ENCODE peak calls at places on chromosomes 3 and 15, in ten cellular contexts. One of them, this sample, is unnamed. For H3K4me1, the result is how much of the 10 kb centered on the place peaks cover.

GRCh38 chr3:119352235-119352634 is 58.1 kb downstream of the ARHGAP31 start:
- DNase-seq in right lobe of liver: no peak
- DNase-seq in ovary: no peak
- DNase-seq in left ventricle myocardium inferior: no peak
- DNase-seq in endothelial cell of umbilical vein: no peak
- DNase-seq in tibial artery: no peak
- DNase-seq in upper lobe of right lung: no peak
- DNase-seq in adrenal gland: no peak
- DNase-seq in right atrium auricular region: no peak
- DNase-seq in thoracic aorta: no peak
- DNase-seq in this sample: no peak

GRCh38 chr3:192804502-192804901 is 77.2 kb upstream of the FGF12 start:
- DNase-seq in left ventricle myocardium inferior: no peak
- DNase-seq in endothelial cell of umbilical vein: no peak
- DNase-seq in tibial artery: no peak
- DNase-seq in right atrium auricular region: no peak
- DNase-seq in adrenal gland: no peak
- DNase-seq in ovary: no peak
- DNase-seq in thoracic aorta: no peak
- DNase-seq in right lobe of liver: no peak
- DNase-seq in upper lobe of right lung: no peak
- DNase-seq in this sample: no peak

GRCh38 chr15:80613762-80614365 is 81.2 kb upstream of the ABHD17C start:
- DNase-seq in left ventricle myocardium inferior: no peak
- DNase-seq in ovary: no peak
- DNase-seq in right lobe of liver: no peak
- DNase-seq in tibial artery: no peak
- DNase-seq in upper lobe of right lung: no peak
- DNase-seq in endothelial cell of umbilical vein: peak
- DNase-seq in right atrium auricular region: no peak
- DNase-seq in thoracic aorta: no peak
- DNase-seq in adrenal gland: no peak
- DNase-seq in this sample: no peak

GRCh38 chr3:172066880-172067778 is 27.8 kb downstream of the FNDC3B start:
- DNase-seq in right lobe of liver: no peak
- DNase-seq in tibial artery: no peak
- DNase-seq in endothelial cell of umbilical vein: no peak
- DNase-seq in left ventricle myocardium inferior: no peak
- DNase-seq in ovary: no peak
- DNase-seq in upper lobe of right lung: no peak
- DNase-seq in adrenal gland: no peak
- DNase-seq in right atrium auricular region: no peak
- DNase-seq in thoracic aorta: no peak
- DNase-seq in this sample: no peak

GRCh38 chr3:113231391-113231790 is 20.0 kb downstream of the BOC start:
- DNase-seq in endothelial cell of umbilical vein: no peak
- DNase-seq in thoracic aorta: no peak
- DNase-seq in upper lobe of right lung: no peak
- DNase-seq in left ventricle myocardium inferior: no peak
- DNase-seq in ovary: no peak
- DNase-seq in adrenal gland: no peak
- DNase-seq in tibial artery: no peak
- DNase-seq in right lobe of liver: no peak
- DNase-seq in right atrium auricular region: no peak
- DNase-seq in this sample: no peak

GRCh38 chr3:48423241-48423882 is 6.5 kb downstream of the PLXNB1 start:
- DNase-seq in endothelial cell of umbilical vein: no peak
- DNase-seq in adrenal gland: no peak
- DNase-seq in tibial artery: no peak
- DNase-seq in left ventricle myocardium inferior: no peak
- DNase-seq in right lobe of liver: no peak
- DNase-seq in ovary: no peak
- DNase-seq in thoracic aorta: no peak
- DNase-seq in right atrium auricular region: no peak
- DNase-seq in upper lobe of right lung: no peak
- DNase-seq in this sample: no peak

GRCh38 chr15:39786444-39787056 is 3.9 kb upstream of the FSIP1 start:
- DNase-seq in right lobe of liver: no peak
- DNase-seq in endothelial cell of umbilical vein: peak
- DNase-seq in tibial artery: no peak
- DNase-seq in right atrium auricular region: no peak
- DNase-seq in thoracic aorta: no peak
- DNase-seq in left ventricle myocardium inferior: no peak
- DNase-seq in ovary: no peak
- DNase-seq in adrenal gland: no peak
- DNase-seq in upper lobe of right lung: no peak
- DNase-seq in this sample: no peak

GRCh38 chr3:185172086-185173049 is 19.5 kb upstream of the C3orf70 start:
- DNase-seq in endothelial cell of umbilical vein: no peak
- DNase-seq in adrenal gland: no peak
- DNase-seq in ovary: no peak
- DNase-seq in tibial artery: no peak
- DNase-seq in right atrium auricular region: no peak
- DNase-seq in upper lobe of right lung: no peak
- DNase-seq in right lobe of liver: no peak
- DNase-seq in left ventricle myocardium inferior: no peak
- DNase-seq in thoracic aorta: no peak
- DNase-seq in this sample: no peak

GRCh38 chr15:96544162-96544756 is 213.8 kb downstream of the NR2F2 start:
- DNase-seq in thoracic aorta: no peak
- DNase-seq in ovary: no peak
- DNase-seq in endothelial cell of umbilical vein: no peak
- DNase-seq in tibial artery: no peak
- DNase-seq in right atrium auricular region: no peak
- DNase-seq in right lobe of liver: no peak
- DNase-seq in adrenal gland: no peak
- DNase-seq in left ventricle myocardium inferior: no peak
- DNase-seq in upper lobe of right lung: no peak
- DNase-seq in this sample: no peak

GRCh38 chr15:58221591-58222241 is 83.5 kb downstream of the AQP9 start:
- DNase-seq in right atrium auricular region: no peak
- DNase-seq in endothelial cell of umbilical vein: peak
- DNase-seq in left ventricle myocardium inferior: no peak
- DNase-seq in ovary: no peak
- DNase-seq in adrenal gland: peak
- DNase-seq in tibial artery: no peak
- DNase-seq in thoracic aorta: no peak
- DNase-seq in right lobe of liver: no peak
- DNase-seq in upper lobe of right lung: no peak
- DNase-seq in this sample: peak

GRCh38 chr3:147589016-147589415 is 179.9 kb downstream of the ZIC1 start:
- DNase-seq in tibial artery: no peak
- DNase-seq in right atrium auricular region: no peak
- DNase-seq in endothelial cell of umbilical vein: no peak
- DNase-seq in right lobe of liver: no peak
- DNase-seq in ovary: no peak
- DNase-seq in adrenal gland: no peak
- DNase-seq in left ventricle myocardium inferior: no peak
- DNase-seq in upper lobe of right lung: no peak
- DNase-seq in thoracic aorta: no peak
- DNase-seq in this sample: no peak

DNA sequence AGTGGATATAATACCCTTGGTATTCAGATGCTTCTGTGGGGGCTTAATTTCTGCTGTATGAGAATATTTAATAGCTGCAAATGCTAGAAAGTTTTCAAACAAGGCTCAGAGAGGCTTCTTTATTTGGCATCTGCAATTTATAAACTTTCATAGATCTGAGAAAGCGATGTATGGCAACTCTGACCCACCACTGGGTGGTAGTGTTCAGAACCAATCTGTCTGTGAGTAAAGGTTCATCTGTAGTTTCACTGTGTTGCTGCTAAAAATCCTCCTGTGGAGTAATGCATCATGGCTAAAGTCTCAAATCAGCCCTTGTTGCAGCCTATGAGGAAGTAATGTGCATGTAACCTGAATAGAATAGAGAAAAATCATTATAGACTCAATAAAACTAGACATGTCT is 47.4 kb downstream of the CLSTN2 start:
- DNase-seq in adrenal gland: no peak
- DNase-seq in thoracic aorta: no peak
- DNase-seq in ovary: no peak
- DNase-seq in upper lobe of right lung: no peak
- DNase-seq in endothelial cell of umbilical vein: no peak
- DNase-seq in right lobe of liver: no peak
- DNase-seq in right atrium auricular region: no peak
- DNase-seq in tibial artery: no peak
- DNase-seq in left ventricle myocardium inferior: no peak
- DNase-seq in this sample: no peak
- TF ChIP-seq CTCF in adrenal gland: no peak
- TF ChIP-seq CTCF in thoracic aorta: no peak
- TF ChIP-seq CTCF in ovary: no peak
- TF ChIP-seq CTCF in upper lobe of right lung: no peak
- TF ChIP-seq CTCF in endothelial cell of umbilical vein: no peak
- TF ChIP-seq CTCF in right lobe of liver: peak
- TF ChIP-seq CTCF in right atrium auricular region: no peak
- TF ChIP-seq CTCF in tibial artery: no peak
- TF ChIP-seq CTCF in left ventricle myocardium inferior: peak
- TF ChIP-seq CTCF in this sample: no peak

GRCh38 chr15:48634096-48634495 is 11.4 kb downstream of the FBN1 start:
- DNase-seq in upper lobe of right lung: no peak
- DNase-seq in left ventricle myocardium inferior: no peak
- DNase-seq in ovary: no peak
- DNase-seq in tibial artery: no peak
- DNase-seq in endothelial cell of umbilical vein: no peak
- DNase-seq in adrenal gland: no peak
- DNase-seq in right lobe of liver: no peak
- DNase-seq in right atrium auricular region: no peak
- DNase-seq in thoracic aorta: no peak
- DNase-seq in this sample: no peak
- H3K4me1 ChIP-seq in upper lobe of right lung: under half
- H3K4me1 ChIP-seq in left ventricle myocardium inferior: under half
- H3K4me1 ChIP-seq in ovary: under half
- H3K4me1 ChIP-seq in tibial artery: under half
- H3K4me1 ChIP-seq in endothelial cell of umbilical vein: under half
- H3K4me1 ChIP-seq in adrenal gland: under half
- H3K4me1 ChIP-seq in right lobe of liver: under half
- H3K4me1 ChIP-seq in right atrium auricular region: under half
- H3K4me1 ChIP-seq in thoracic aorta: half or more
- H3K4me1 ChIP-seq in this sample: under half

GRCh38 chr15:31357148-31357547 is 30.5 kb downstream of the KLF13 start:
- DNase-seq in upper lobe of right lung: peak
- DNase-seq in thoracic aorta: no peak
- DNase-seq in ovary: no peak
- DNase-seq in tibial artery: no peak
- DNase-seq in endothelial cell of umbilical vein: no peak
- DNase-seq in right lobe of liver: no peak
- DNase-seq in right atrium auricular region: no peak
- DNase-seq in adrenal gland: no peak
- DNase-seq in left ventricle myocardium inferior: no peak
- DNase-seq in this sample: peak

GRCh38 chr15:31352283-31352880 is 25.7 kb downstream of the KLF13 start:
- DNase-seq in adrenal gland: no peak
- DNase-seq in tibial artery: no peak
- DNase-seq in right lobe of liver: peak
- DNase-seq in thoracic aorta: no peak
- DNase-seq in right atrium auricular region: no peak
- DNase-seq in endothelial cell of umbilical vein: no peak
- DNase-seq in upper lobe of right lung: no peak
- DNase-seq in ovary: no peak
- DNase-seq in left ventricle myocardium inferior: peak
- DNase-seq in this sample: peak

GRCh38 chr15:31352911-31353811 is 26.5 kb downstream of the KLF13 start:
- DNase-seq in ovary: peak
- DNase-seq in endothelial cell of umbilical vein: peak
- DNase-seq in right lobe of liver: no peak
- DNase-seq in thoracic aorta: peak
- DNase-seq in adrenal gland: peak
- DNase-seq in left ventricle myocardium inferior: peak
- DNase-seq in upper lobe of right lung: peak
- DNase-seq in right atrium auricular region: no peak
- DNase-seq in tibial artery: peak
- DNase-seq in this sample: peak

GRCh38 chr15:31350771-31351170 is 24.1 kb downstream of the KLF13 start:
- DNase-seq in upper lobe of right lung: no peak
- DNase-seq in endothelial cell of umbilical vein: no peak
- DNase-seq in thoracic aorta: no peak
- DNase-seq in adrenal gland: no peak
- DNase-seq in ovary: no peak
- DNase-seq in left ventricle myocardium inferior: no peak
- DNase-seq in tibial artery: no peak
- DNase-seq in right atrium auricular region: no peak
- DNase-seq in right lobe of liver: no peak
- DNase-seq in this sample: no peak

GRCh38 chr15:31353931-31354330 is 27.3 kb downstream of the KLF13 start:
- DNase-seq in right lobe of liver: peak
- DNase-seq in left ventricle myocardium inferior: peak
- DNase-seq in upper lobe of right lung: no peak
- DNase-seq in endothelial cell of umbilical vein: no peak
- DNase-seq in right atrium auricular region: no peak
- DNase-seq in tibial artery: no peak
- DNase-seq in adrenal gland: no peak
- DNase-seq in ovary: no peak
- DNase-seq in thoracic aorta: no peak
- DNase-seq in this sample: peak
- H3K4me3 ChIP-seq in right lobe of liver: no peak
- H3K4me3 ChIP-seq in left ventricle myocardium inferior: peak
- H3K4me3 ChIP-seq in upper lobe of right lung: no peak
- H3K4me3 ChIP-seq in endothelial cell of umbilical vein: no peak
- H3K4me3 ChIP-seq in right atrium auricular region: peak
- H3K4me3 ChIP-seq in tibial artery: no peak
- H3K4me3 ChIP-seq in adrenal gland: no peak
- H3K4me3 ChIP-seq in ovary: no peak
- H3K4me3 ChIP-seq in thoracic aorta: peak
- H3K4me3 ChIP-seq in this sample: peak

GRCh38 chr3:126835472-126836219 is 131.6 kb downstream of the CHCHD6 start:
- DNase-seq in right lobe of liver: peak
- DNase-seq in tibial artery: no peak
- DNase-seq in endothelial cell of umbilical vein: no peak
- DNase-seq in adrenal gland: no peak
- DNase-seq in upper lobe of right lung: no peak
- DNase-seq in thoracic aorta: no peak
- DNase-seq in right atrium auricular region: peak
- DNase-seq in left ventricle myocardium inferior: no peak
- DNase-seq in ovary: no peak
- DNase-seq in this sample: no peak

GRCh38 chr3:126837773-126838172 is 133.7 kb downstream of the CHCHD6 start:
- DNase-seq in left ventricle myocardium inferior: no peak
- DNase-seq in right atrium auricular region: no peak
- DNase-seq in right lobe of liver: peak
- DNase-seq in thoracic aorta: no peak
- DNase-seq in ovary: no peak
- DNase-seq in endothelial cell of umbilical vein: no peak
- DNase-seq in upper lobe of right lung: no peak
- DNase-seq in adrenal gland: no peak
- DNase-seq in tibial artery: no peak
- DNase-seq in this sample: no peak

GRCh38 chr3:126834596-126835471 is 130.8 kb downstream of the CHCHD6 start:
- DNase-seq in ovary: no peak
- DNase-seq in right atrium auricular region: peak
- DNase-seq in upper lobe of right lung: no peak
- DNase-seq in thoracic aorta: no peak
- DNase-seq in adrenal gland: no peak
- DNase-seq in left ventricle myocardium inferior: no peak
- DNase-seq in endothelial cell of umbilical vein: no peak
- DNase-seq in right lobe of liver: peak
- DNase-seq in tibial artery: no peak
- DNase-seq in this sample: no peak

GRCh38 chr3:126832933-126833332 is 128.9 kb downstream of the CHCHD6 start:
- DNase-seq in right lobe of liver: no peak
- DNase-seq in thoracic aorta: no peak
- DNase-seq in tibial artery: no peak
- DNase-seq in right atrium auricular region: no peak
- DNase-seq in endothelial cell of umbilical vein: no peak
- DNase-seq in adrenal gland: no peak
- DNase-seq in ovary: no peak
- DNase-seq in left ventricle myocardium inferior: no peak
- DNase-seq in upper lobe of right lung: no peak
- DNase-seq in this sample: no peak

GRCh38 chr3:126836220-126836860 is 132.3 kb downstream of the CHCHD6 start:
- DNase-seq in ovary: no peak
- DNase-seq in thoracic aorta: no peak
- DNase-seq in tibial artery: no peak
- DNase-seq in adrenal gland: no peak
- DNase-seq in endothelial cell of umbilical vein: no peak
- DNase-seq in right atrium auricular region: peak
- DNase-seq in upper lobe of right lung: no peak
- DNase-seq in right lobe of liver: peak
- DNase-seq in left ventricle myocardium inferior: no peak
- DNase-seq in this sample: no peak
- TF ChIP-seq CTCF in ovary: no peak
- TF ChIP-seq CTCF in thoracic aorta: no peak
- TF ChIP-seq CTCF in tibial artery: no peak
- TF ChIP-seq CTCF in adrenal gland: no peak
- TF ChIP-seq CTCF in endothelial cell of umbilical vein: no peak
- TF ChIP-seq CTCF in right atrium auricular region: no peak
- TF ChIP-seq CTCF in upper lobe of right lung: no peak
- TF ChIP-seq CTCF in right lobe of liver: no peak
- TF ChIP-seq CTCF in left ventricle myocardium inferior: no peak
- TF ChIP-seq CTCF in this sample: no peak